ENCODE peak calls at places on chromosomes 4 and X, in four cellular contexts. J is dorsolateral prefrontal cortex, Q is fibroblast of lung, G is cardiac muscle cell. F is an unnamed sample.

GRCh38 chr4:32909722-32910121 is 2189.6 kb downstream of the PCDH7 start:
- DNase-seq in J (no peak), Q (no peak), G (no peak), F (no peak)

GRCh38 chr4:107069049-107069448 is 32.9 kb upstream of the DKK2 start:
- DNase-seq in J (no peak), Q (peak; percentile 79), G (no peak), F (no peak)

GRCh38 chrX:45807572-45808425 is 607.1 kb upstream of the DIPK2B start:
- DNase-seq in J (no peak), Q (peak; percentile 83), G (peak; percentile 9), F (no peak)

GRCh38 chr4:134278675-134279074 is 77.1 kb upstream of the PABPC4L start:
- DNase-seq in J (no peak), Q (peak; percentile 54), G (no peak), F (no peak)

GRCh38 chr4:25235401-25235800 is 1.6 kb downstream of the PI4K2B start:
- DNase-seq in J (no peak), Q (no peak), G (no peak), F (no peak)

GRCh38 chr4:118740869-118741268 is 55.7 kb downstream of the METTL14 start:
- DNase-seq in J (no peak), Q (no peak), G (peak; percentile 55), F (no peak)

GRCh38 chr4:33086351-33086900 is 2366.3 kb downstream of the PCDH7 start:
- DNase-seq in J (no peak), Q (peak; percentile 45), G (no peak), F (no peak)

GRCh38 chr4:78578674-78579430 is 27.3 kb downstream of the ANXA3 start:
- DNase-seq in J (no peak), Q (no peak), G (no peak), F (no peak)

GRCh38 chr4:108049406-108049805 is 59.7 kb downstream of the HADH start:
- DNase-seq in J (no peak), Q (no peak), G (no peak), F (no peak)

GRCh38 chr4:107801766-107802211 is 22.9 kb upstream of the SGMS2 start:
- DNase-seq in J (no peak), Q (peak; percentile 68), G (no peak), F (no peak)

GRCh38 chr4:26191353-26191752 is 129.5 kb upstream of the RBPJ start:
- DNase-seq in J (no peak), Q (peak; percentile 46), G (no peak), F (no peak)

GRCh38 chr4:173531085-173531965 is 1.3 kb upstream of the HAND2 start:
- DNase-seq in J (no peak), Q (no peak), G (peak; percentile 53), F (no peak)

GRCh38 chrX:72130762-72131231 is 918 bp downstream of the RTL5 start:
- DNase-seq in J (no peak), Q (no peak), G (no peak), F (no peak)

GRCh38 chrX:72130156-72130761 is 1.5 kb downstream of the RTL5 start:
- DNase-seq in J (no peak), Q (no peak), G (no peak), F (no peak)

GRCh38 chrX:72133851-72134546 is 2.3 kb upstream of the RTL5 start:
- DNase-seq in J (no peak), Q (no peak), G (no peak), F (no peak)

GRCh38 chrX:72131317-72132294 is at the start of gene RTL5:
- DNase-seq in J (peak; percentile 94), Q (peak; percentile 89), G (peak; percentile 92), F (peak; percentile 63)

DNA sequence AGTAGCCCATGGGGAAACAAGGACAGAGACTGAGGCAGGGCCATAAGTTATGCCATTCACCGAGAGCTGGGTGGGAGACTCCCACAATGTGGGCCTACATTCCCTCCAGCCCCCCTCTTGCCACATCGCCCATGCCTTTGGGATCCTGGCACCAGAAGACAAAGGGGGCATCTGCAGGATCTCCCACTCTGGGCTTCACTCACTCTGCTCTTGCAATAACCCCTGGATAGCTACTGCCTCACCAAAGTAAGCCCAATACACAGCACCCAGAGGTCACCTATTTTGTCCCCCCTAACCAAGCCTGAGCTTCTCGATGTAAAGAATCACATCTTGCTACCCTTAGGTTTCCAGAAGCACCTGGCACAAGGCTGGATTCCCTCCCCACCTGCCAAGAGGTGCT is 741 bp upstream of the RTL5 start:
- DNase-seq in J (no peak), Q (no peak), G (no peak), F (no peak)
- H3K4me3 ChIP-seq in J (peak overlapping the region; percentile 68), Q (no peak overlapping the region), G (no peak overlapping the region), F (peak overlapping the region; percentile 45)

GRCh38 chrX:13026877-13027652 is 17.4 kb downstream of the FAM9C start:
- DNase-seq in J (no peak), Q (no peak), G (no peak), F (no peak)

GRCh38 chrX:13024911-13025454 is 19.4 kb downstream of the FAM9C start:
- DNase-seq in J (no peak), Q (no peak), G (no peak), F (no peak)

GRCh38 chrX:13029341-13029740 is 15.1 kb downstream of the FAM9C start:
- DNase-seq in J (no peak), Q (peak; percentile 55), G (no peak), F (no peak)

GRCh38 chrX:13029831-13030771 is 14.3 kb downstream of the FAM9C start:
- DNase-seq in J (no peak), Q (peak; percentile 27), G (no peak), F (no peak)

DNA sequence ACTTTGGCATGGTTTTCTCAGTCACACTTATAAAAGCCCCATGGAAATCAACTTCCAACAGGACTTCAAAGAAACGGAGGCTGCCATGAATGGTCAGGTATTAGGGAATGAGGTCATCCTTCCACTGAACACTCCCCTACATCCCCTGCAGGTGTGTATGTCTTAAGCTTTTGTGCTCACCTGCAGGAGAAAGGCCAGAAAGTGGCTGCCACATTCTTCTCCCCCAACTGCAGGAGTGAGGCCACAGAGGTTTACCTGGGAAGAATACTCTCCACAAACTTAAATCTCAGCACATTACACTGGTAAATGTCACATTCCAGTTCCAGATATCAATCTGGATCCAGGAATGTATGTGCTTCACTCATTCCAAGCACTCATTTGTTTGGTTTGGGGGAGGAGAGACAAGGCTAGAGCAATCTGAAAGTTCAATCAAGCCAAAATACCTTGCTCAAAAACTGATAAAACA is 15.5 kb downstream of the FAM9C start:
- DNase-seq in J (no peak), Q (peak; percentile 55), G (no peak), F (no peak)
- H3K27ac ChIP-seq in J (no peak overlapping the region), Q (peak overlapping the region; percentile 47), G (no peak overlapping the region), F (peak overlapping the region; percentile 40)

GRCh38 chr4:113742643-113743042 is 18.9 kb downstream of the CAMK2D start:
- DNase-seq in J (no peak), Q (no peak), G (no peak), F (no peak)
- H3K4me3 ChIP-seq in J (no peak overlapping the region), Q (no peak overlapping the region), G (no peak overlapping the region), F (no peak overlapping the region)

DNA sequence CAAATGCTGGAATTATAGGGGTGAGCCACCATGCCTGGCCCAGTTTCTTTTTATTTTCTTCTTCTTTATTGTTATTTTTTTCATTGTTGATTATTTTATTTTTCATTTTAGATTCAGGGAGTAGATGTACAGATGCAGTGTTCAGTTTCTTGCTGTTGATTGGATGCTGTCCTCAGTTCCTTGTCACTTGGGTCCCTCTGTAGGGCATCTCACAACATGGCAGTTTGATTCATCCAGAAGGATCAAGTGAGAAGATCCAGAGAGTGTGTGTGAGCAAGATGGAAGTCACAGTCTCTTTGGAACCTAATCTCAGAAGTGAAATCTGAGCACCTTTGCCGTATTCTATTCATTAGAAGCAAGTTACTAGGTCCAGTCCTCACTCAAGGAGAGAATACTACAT is 20.9 kb downstream of the HMGB3 start:
- DNase-seq in J (no peak), Q (no peak), G (no peak), F (no peak)
- H3K27ac ChIP-seq in J (no peak overlapping the region), Q (no peak overlapping the region), G (no peak overlapping the region), F (no peak overlapping the region)

GRCh38 chr4:1873776-1874175 is 2.6 kb downstream of the NSD2 start:
- DNase-seq in J (no peak), Q (no peak), G (no peak), F (no peak)

GRCh38 chr4:1871471-1872021 is 353 bp downstream of the NSD2 start:
- DNase-seq in J (peak; percentile 12), Q (peak; percentile 30), G (no peak), F (no peak)

GRCh38 chr4:1872918-1873269 is 1.7 kb downstream of the NSD2 start:
- DNase-seq in J (no peak), Q (peak; percentile 82), G (no peak), F (peak; percentile 43)

GRCh38 chr4:1874207-1874606 is 3.0 kb downstream of the NSD2 start:
- DNase-seq in J (no peak), Q (no peak), G (no peak), F (no peak)

DNA sequence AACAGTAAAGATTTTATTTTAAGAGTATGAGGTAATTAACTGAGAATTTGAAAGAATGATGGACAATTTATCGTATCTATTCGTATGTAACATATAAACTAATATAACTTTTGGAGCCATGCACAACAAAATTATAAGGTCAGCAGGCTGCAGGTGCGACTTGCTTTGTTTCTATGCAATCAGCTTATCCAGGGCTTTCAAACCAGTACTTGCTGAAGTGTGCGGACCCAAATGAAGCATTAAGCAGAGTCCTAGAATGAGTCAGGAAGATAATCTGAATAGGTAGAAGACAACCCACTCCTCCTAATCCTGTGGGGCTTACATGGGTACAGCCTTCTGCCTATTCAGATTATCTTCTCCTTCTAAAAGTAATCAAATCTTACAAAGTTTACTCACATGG is 2.1 kb downstream of the NSD2 start:
- DNase-seq in J (no peak), Q (peak; percentile 18), G (no peak), F (no peak)
- H3K4me3 ChIP-seq in J (peak overlapping the region; percentile 77), Q (no peak overlapping the region), G (no peak overlapping the region), F (peak overlapping the region; percentile 76)

GRCh38 chr4:184734758-184735157 is 862 bp upstream of the CENPU start:
- DNase-seq in J (no peak), Q (no peak), G (no peak), F (no peak)
- H3K27ac ChIP-seq in J (no peak overlapping the region), Q (peak overlapping the region; percentile 41), G (peak overlapping the region; percentile 70), F (no peak overlapping the region)

DNA sequence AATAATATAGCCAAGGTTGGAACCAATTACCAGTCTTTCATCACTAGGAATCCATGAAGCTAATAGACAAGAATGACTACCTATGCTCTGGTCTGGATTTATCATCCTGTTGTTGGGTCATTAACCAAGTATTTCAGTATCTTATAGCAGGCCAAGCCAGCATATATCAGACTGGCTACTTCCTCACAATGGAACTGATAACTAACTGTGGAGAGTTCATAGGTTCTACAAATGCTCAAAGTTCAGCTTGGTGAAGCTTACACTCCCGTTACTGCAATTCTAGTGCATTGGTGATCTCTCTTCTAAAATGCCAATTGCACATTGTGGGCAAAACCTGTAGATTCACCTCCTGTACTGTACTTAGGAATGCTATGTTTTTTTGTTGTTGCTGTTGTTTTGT is 4.8 kb downstream of the TRPC5OS start:
- DNase-seq in J (no peak), Q (no peak), G (no peak), F (no peak)
- H3K4me3 ChIP-seq in J (no peak overlapping the region), Q (no peak overlapping the region), G (no peak overlapping the region), F (no peak overlapping the region)

DNA sequence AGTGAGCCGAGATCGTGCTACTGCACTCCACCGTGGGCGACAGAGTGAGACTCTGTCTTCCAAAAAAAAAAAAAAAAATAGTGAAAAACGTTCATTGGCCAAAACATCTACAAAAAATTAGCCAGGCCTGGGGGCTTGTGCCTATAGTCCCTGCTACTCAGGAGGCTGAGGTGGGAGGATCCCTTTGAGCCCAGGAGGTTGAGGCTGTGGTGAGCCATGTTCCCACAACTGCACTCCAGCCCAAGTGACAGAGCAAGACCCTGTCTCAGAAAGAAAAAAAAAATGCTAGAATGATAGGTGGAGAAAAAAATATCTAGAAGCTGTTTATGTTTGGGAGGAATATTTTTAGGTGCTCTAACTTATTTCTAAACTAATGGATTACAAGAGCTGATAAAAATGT is 14.9 kb downstream of the SPRY1 start:
- DNase-seq in J (no peak), Q (no peak), G (no peak), F (no peak)
- H3K27ac ChIP-seq in J (no peak overlapping the region), Q (no peak overlapping the region), G (no peak overlapping the region), F (no peak overlapping the region)